ENCODE peak calls at places on chromosomes 12 and 14, in four cellular contexts. K is fibroblast of mammary gland, F is GM03348, J is EL. Y is an unnamed sample.

GRCh38 chr12:62194616-62195015 is 65.6 kb upstream of the USP15 start:
- DNase-seq in K (peak), F (peak), J (no peak), Y (peak)

GRCh38 chr12:64633940-64634337 is 23.6 kb downstream of the RASSF3 start:
- DNase-seq in K (peak), F (peak), J (peak), Y (peak)

GRCh38 chr12:31567029-31567428 is 23.9 kb downstream of the DENND5B start:
- DNase-seq in K (no peak), F (no peak), J (no peak), Y (no peak)

GRCh38 chr12:115847398-115847797 is 430.1 kb downstream of the MED13L start:
- DNase-seq in K (no peak), F (no peak), J (no peak), Y (no peak)

GRCh38 chr14:95033851-95034622 is 123.3 kb downstream of the DICER1 start:
- DNase-seq in K (no peak), F (no peak), J (no peak), Y (no peak)

GRCh38 chr14:34059925-34060746 is 109.3 kb upstream of the EGLN3 start:
- DNase-seq in K (peak), F (peak), J (peak), Y (peak)

GRCh38 chr14:50955373-50956043 is 11.2 kb upstream of the PYGL start:
- DNase-seq in K (peak), F (peak), J (peak), Y (peak)

GRCh38 chr14:75063013-75063412 is 811 bp downstream of the ACYP1 start:
- DNase-seq in K (no peak), F (no peak), J (no peak), Y (no peak)

GRCh38 chr14:77094672-77095284 is 3.3 kb upstream of the CIPC start:
- DNase-seq in K (peak), F (peak), J (peak), Y (peak)

GRCh38 chr12:7068994-7069346 is 8.5 kb downstream of the C1S start:
- DNase-seq in K (no peak), F (no peak), J (no peak), Y (no peak)

GRCh38 chr14:29710015-29710414 is 217.6 kb downstream of the PRKD1 start:
- DNase-seq in K (peak), F (no peak), J (no peak), Y (peak)

GRCh38 chr12:79058342-79058741 is 193.8 kb downstream of the SYT1 start:
- DNase-seq in K (no peak), F (no peak), J (peak), Y (no peak)